ENCODE peak calls at places on chromosomes 13 and 19, in five cellular contexts. Z is stimulated activated CD4-positive, alpha-beta T cell treated with anti-CD3 and anti-CD28 coated beads, TNF-alpha, amount 100 ng/mL, for 48 hours; H is activated CD4-positive, alpha-beta T cell treated with anti-CD3 and anti-CD28 coated beads, Interleukin-2, amount 50 U/mL, for 24 hours; C is activated CD4-positive, CD25-positive, alpha-beta regulatory T cell; O is ascending aorta. G is an unnamed sample.

GRCh38 chr13:82356667-82357066 is 1525.6 kb downstream of the SLITRK1 start:
- DNase-seq in C (no peak), Z (no peak), O (no peak), H (no peak), G (no peak)

GRCh38 chr13:103640617-103641016 is 574.4 kb upstream of the SLC10A2 start:
- DNase-seq in O (no peak), C (no peak), Z (no peak), H (no peak), G (no peak)

GRCh38 chr13:98664047-98664446 is 87.1 kb upstream of the STK24 start:
- DNase-seq in C (no peak), Z (peak), H (peak), O (no peak), G (peak)

GRCh38 chr19:50327461-50328256 is 1.5 kb downstream of the KCNC3 start:
- DNase-seq in O (no peak), C (no peak), Z (no peak), H (no peak), G (no peak)

GRCh38 chr19:4723465-4724251 is at the start of gene DPP9:
- DNase-seq in O (peak), Z (peak), C (peak), H (peak), G (peak)

GRCh38 chr19:14366529-14366928 is 14.7 kb upstream of the ADGRE5 start:
- DNase-seq in C (peak), H (peak), Z (peak), O (peak), G (peak)

GRCh38 chr13:46964789-46965527 is 68.1 kb upstream of the HTR2A start:
- DNase-seq in C (no peak), O (no peak), H (no peak), Z (no peak), G (no peak)

GRCh38 chr13:39789451-39789850 is 134.0 kb downstream of the COG6 start:
- DNase-seq in H (no peak), Z (no peak), C (no peak), O (no peak), G (no peak)

GRCh38 chr19:8392017-8392591 is 1.9 kb downstream of the RAB11B start:
- DNase-seq in C (no peak), H (no peak), O (no peak), Z (no peak), G (no peak)

GRCh38 chr19:41774515-41774980 is 19.2 kb downstream of the CEACAM6 start:
- DNase-seq in Z (peak), H (no peak), O (no peak), C (no peak), G (peak)

GRCh38 chr13:95117092-95117491 is 184.2 kb downstream of the ABCC4 start:
- DNase-seq in O (no peak), C (no peak), H (no peak), Z (no peak), G (no peak)

G was measured in activated T-cell treated with anti-CD3 and anti-CD28 coated beads for 1 hour.